ENCODE peak calls at places on chromosomes 2 and 18, in eight cellular contexts. One of them, this sample, is unnamed.

GRCh38 chr18:5972298-5972697 is 77.0 kb upstream of the TMEM200C start:
- DNase-seq in activated T-helper 1 cell treated with anti-CD3 and anti-CD28 coated beads, Interleukin-2, amount 50 U/mL, for 16 hours: no peak
- DNase-seq in A549: no peak
- DNase-seq in HS-27A: no peak
- DNase-seq in NCI-H774: no peak
- DNase-seq in germinal center: peak
- DNase-seq in OCI-LY7: no peak
- DNase-seq in activated T-cell treated with anti-CD3 and anti-CD28 coated beads, Interleukin-2, amount 50 U/mL, for 1 hour: no peak
- DNase-seq in this sample: no peak

GRCh38 chr2:166060191-166060590 is 67.6 kb downstream of the SCN1A start:
- DNase-seq in HS-27A: no peak
- DNase-seq in activated T-helper 1 cell treated with anti-CD3 and anti-CD28 coated beads, Interleukin-2, amount 50 U/mL, for 16 hours: no peak
- DNase-seq in OCI-LY7: no peak
- DNase-seq in NCI-H774: no peak
- DNase-seq in germinal center: no peak
- DNase-seq in A549: no peak
- DNase-seq in activated T-cell treated with anti-CD3 and anti-CD28 coated beads, Interleukin-2, amount 50 U/mL, for 1 hour: no peak
- DNase-seq in this sample: no peak

GRCh38 chr18:75492897-75493296 is 65.4 kb upstream of the SMIM21 start:
- DNase-seq in OCI-LY7: no peak
- DNase-seq in NCI-H774: no peak
- DNase-seq in germinal center: no peak
- DNase-seq in activated T-cell treated with anti-CD3 and anti-CD28 coated beads, Interleukin-2, amount 50 U/mL, for 1 hour: no peak
- DNase-seq in HS-27A: no peak
- DNase-seq in activated T-helper 1 cell treated with anti-CD3 and anti-CD28 coated beads, Interleukin-2, amount 50 U/mL, for 16 hours: no peak
- DNase-seq in A549: no peak
- DNase-seq in this sample: no peak

GRCh38 chr18:26301681-26302080 is 75.4 kb downstream of the TAF4B start:
- DNase-seq in OCI-LY7: no peak
- DNase-seq in HS-27A: no peak
- DNase-seq in NCI-H774: no peak
- DNase-seq in A549: no peak
- DNase-seq in activated T-cell treated with anti-CD3 and anti-CD28 coated beads, Interleukin-2, amount 50 U/mL, for 1 hour: no peak
- DNase-seq in activated T-helper 1 cell treated with anti-CD3 and anti-CD28 coated beads, Interleukin-2, amount 50 U/mL, for 16 hours: no peak
- DNase-seq in germinal center: no peak
- DNase-seq in this sample: peak

GRCh38 chr2:195498176-195498575 is 158.8 kb upstream of the SLC39A10 start:
- DNase-seq in NCI-H774: no peak
- DNase-seq in activated T-helper 1 cell treated with anti-CD3 and anti-CD28 coated beads, Interleukin-2, amount 50 U/mL, for 16 hours: peak
- DNase-seq in germinal center: peak
- DNase-seq in HS-27A: no peak
- DNase-seq in A549: no peak
- DNase-seq in OCI-LY7: peak
- DNase-seq in activated T-cell treated with anti-CD3 and anti-CD28 coated beads, Interleukin-2, amount 50 U/mL, for 1 hour: peak
- DNase-seq in this sample: no peak

GRCh38 chr2:28343184-28343942 is 49.3 kb upstream of the FOSL2 start:
- DNase-seq in A549: no peak
- DNase-seq in activated T-cell treated with anti-CD3 and anti-CD28 coated beads, Interleukin-2, amount 50 U/mL, for 1 hour: no peak
- DNase-seq in germinal center: no peak
- DNase-seq in OCI-LY7: no peak
- DNase-seq in HS-27A: no peak
- DNase-seq in activated T-helper 1 cell treated with anti-CD3 and anti-CD28 coated beads, Interleukin-2, amount 50 U/mL, for 16 hours: no peak
- DNase-seq in NCI-H774: no peak
- DNase-seq in this sample: no peak

GRCh38 chr2:240507778-240508251 is 50.0 kb downstream of the ANKMY1 start:
- DNase-seq in activated T-cell treated with anti-CD3 and anti-CD28 coated beads, Interleukin-2, amount 50 U/mL, for 1 hour: peak
- DNase-seq in HS-27A: no peak
- DNase-seq in activated T-helper 1 cell treated with anti-CD3 and anti-CD28 coated beads, Interleukin-2, amount 50 U/mL, for 16 hours: no peak
- DNase-seq in A549: no peak
- DNase-seq in OCI-LY7: no peak
- DNase-seq in NCI-H774: no peak
- DNase-seq in germinal center: no peak
- DNase-seq in this sample: no peak

GRCh38 chr18:51639541-51639940 is 442.1 kb upstream of the MEX3C start:
- DNase-seq in germinal center: no peak
- DNase-seq in NCI-H774: no peak
- DNase-seq in A549: no peak
- DNase-seq in HS-27A: no peak
- DNase-seq in OCI-LY7: no peak
- DNase-seq in activated T-helper 1 cell treated with anti-CD3 and anti-CD28 coated beads, Interleukin-2, amount 50 U/mL, for 16 hours: no peak
- DNase-seq in activated T-cell treated with anti-CD3 and anti-CD28 coated beads, Interleukin-2, amount 50 U/mL, for 1 hour: no peak
- DNase-seq in this sample: no peak

GRCh38 chr2:26752636-26753035 is 11.4 kb upstream of the SLC35F6 start:
- DNase-seq in A549: no peak
- DNase-seq in OCI-LY7: no peak
- DNase-seq in HS-27A: no peak
- DNase-seq in activated T-cell treated with anti-CD3 and anti-CD28 coated beads, Interleukin-2, amount 50 U/mL, for 1 hour: no peak
- DNase-seq in NCI-H774: no peak
- DNase-seq in activated T-helper 1 cell treated with anti-CD3 and anti-CD28 coated beads, Interleukin-2, amount 50 U/mL, for 16 hours: no peak
- DNase-seq in germinal center: no peak
- DNase-seq in this sample: no peak